ENCODE peak calls at places on chromosomes 16 and 17, in eight cellular contexts. I is neural progenitor cell, U is HCT116, F is PC-3, B is hepatocyte, G is MM.1S, A is SK-N-SH, S is GM23248. E is an unnamed sample. For H3K9me3, the result is how much of the 10 kb centered on the place peaks cover.

GRCh38 chr16:86984286-86984685 is 332.9 kb downstream of the C16orf95 start:
- DNase-seq in I (no peak), B (no peak), F (no peak), U (no peak), A (no peak), G (no peak), S (no peak), E (no peak)

GRCh38 chr17:14200354-14200753 is 36.3 kb downstream of the CDRT15 start:
- DNase-seq in I (no peak), B (no peak), U (no peak), A (no peak), G (no peak), S (no peak), F (no peak), E (no peak)

GRCh38 chr16:23837553-23838308 is 1.9 kb downstream of the PRKCB start:
- DNase-seq in U (no peak), A (no peak), I (peak), F (no peak), G (no peak), B (no peak), S (no peak), E (peak)

GRCh38 chr17:38572292-38572664 is 33.5 kb downstream of the SRCIN1 start:
- DNase-seq in U (no peak), F (no peak), S (no peak), I (peak), A (no peak), B (no peak), G (no peak), E (no peak)

GRCh38 chr16:11325404-11326083 is 19.7 kb upstream of the RMI2 start:
- DNase-seq in I (no peak), A (no peak), U (no peak), B (no peak), F (no peak), S (no peak), G (no peak), E (peak)

GRCh38 chr17:61393550-61393903 is 6.1 kb upstream of the TBX2 start:
- DNase-seq in S (peak), A (peak), U (no peak), B (no peak), F (peak), G (no peak), I (no peak), E (no peak)

GRCh38 chr16:56332464-56333079 is 92.8 kb downstream of the AMFR start:
- DNase-seq in U (peak), S (peak), F (peak), A (peak), G (peak), I (peak), B (peak), E (no peak)

GRCh38 chr16:72474511-72475123 is 302.7 kb upstream of the PMFBP1 start:
- DNase-seq in G (peak), B (no peak), F (peak), A (no peak), I (no peak), U (peak), S (peak), E (no peak)

GRCh38 chr17:58513913-58514794 is at the start of gene MTMR4:
- DNase-seq in U (peak), G (peak), S (peak), I (peak), F (peak), B (peak), A (peak), E (peak)

GRCh38 chr17:19015428-19015827 is 10.9 kb upstream of the FAM83G start:
- DNase-seq in U (no peak), I (no peak), S (no peak), A (no peak), G (no peak), B (no peak), F (no peak), E (no peak)

GRCh38 chr17:66676421-66676820 is 158.5 kb upstream of the CACNG5 start:
- DNase-seq in F (peak), I (no peak), U (peak), S (peak), B (peak), A (no peak), G (no peak), E (no peak)

GRCh38 chr17:42287305-42288077 is 807 bp upstream of the STAT5A start:
- DNase-seq in B (no peak), U (no peak), A (peak), F (no peak), S (peak), G (no peak), I (no peak), E (no peak)

GRCh38 chr17:2295575-2295974 is 8.0 kb downstream of the SMG6 start:
- DNase-seq in S (peak), G (no peak), U (no peak), A (no peak), I (no peak), F (no peak), B (no peak), E (no peak)

GRCh38 chr17:921161-921560 is 58.4 kb downstream of the NXN start:
- DNase-seq in S (no peak), F (peak), G (no peak), I (no peak), B (no peak), A (no peak), U (no peak), E (no peak)

GRCh38 chr17:927611-928461 is 51.7 kb downstream of the NXN start:
- DNase-seq in A (no peak), U (peak), G (no peak), I (peak), S (peak), F (peak), B (peak), E (no peak)

GRCh38 chr17:925846-926245 is 53.7 kb downstream of the NXN start:
- DNase-seq in A (no peak), I (no peak), G (no peak), B (no peak), S (no peak), U (no peak), F (no peak), E (no peak)

GRCh38 chr17:923633-924032 is 55.9 kb downstream of the NXN start:
- DNase-seq in U (no peak), S (no peak), G (no peak), F (no peak), I (no peak), A (no peak), B (no peak), E (no peak)

GRCh38 chr17:924711-925480 is 54.7 kb downstream of the NXN start:
- DNase-seq in I (no peak), B (no peak), G (no peak), S (no peak), U (no peak), A (no peak), F (peak), E (no peak)
- H3K9me3 ChIP-seq in I (under half), B (under half), G (under half), S (under half), U (under half), A (under half), F (under half), E (under half)

DNA sequence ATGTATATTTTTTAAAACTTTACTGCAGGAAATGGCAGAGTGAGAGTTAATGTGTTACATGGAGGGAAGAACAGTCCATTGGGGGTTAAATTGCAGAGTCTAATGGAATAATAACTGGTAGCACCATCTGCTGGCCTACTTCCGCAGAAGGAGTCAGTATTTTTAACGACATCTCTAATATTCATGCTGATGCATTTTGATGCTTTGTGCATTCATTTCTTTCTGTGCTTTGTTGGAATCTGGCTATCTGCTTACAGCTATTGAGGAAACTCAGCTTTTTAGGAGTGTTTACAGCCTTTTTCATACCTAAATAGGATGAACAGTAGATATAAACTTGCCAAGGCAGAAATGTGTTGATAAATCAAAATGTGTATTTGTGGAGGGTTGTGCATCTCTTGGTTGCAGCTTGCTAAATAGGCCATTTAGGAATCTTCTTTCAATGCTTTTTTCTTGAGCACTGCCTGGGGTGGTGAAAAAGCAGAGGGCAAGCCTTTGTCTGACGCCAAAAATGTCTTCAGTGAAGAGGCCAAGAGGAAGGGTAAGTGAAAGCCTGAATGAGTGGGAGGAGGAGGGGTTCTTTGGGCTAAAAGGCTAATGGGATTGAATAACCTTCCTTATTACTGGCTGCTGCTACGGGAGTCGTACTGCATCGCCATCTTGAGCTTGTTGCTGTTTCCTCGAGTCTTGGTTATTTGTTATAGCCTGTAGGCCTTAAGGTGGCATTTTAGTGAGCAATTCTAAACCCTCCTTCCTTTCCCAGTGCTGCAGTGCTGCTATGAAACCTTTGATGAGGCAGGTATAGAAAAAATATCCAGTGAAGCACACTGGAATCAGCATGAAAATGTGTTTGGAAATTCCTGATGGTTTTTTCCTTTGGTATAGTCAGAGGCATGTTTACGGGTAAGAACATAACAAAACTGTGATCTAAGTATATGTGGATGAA is 153.3 kb downstream of the CHD9 start:
- DNase-seq in A (peak), S (peak), B (peak), I (peak), F (peak), G (no peak), U (peak), E (peak)
- TF ChIP-seq EZH2phosphoT487 in A (no peak), S (no peak), B (no peak), I (no peak), F (no peak), G (no peak), U (no peak), E (no peak)

GRCh38 chr17:7650509-7651096 is at the start of gene ATP1B2:
- DNase-seq in B (peak), U (no peak), F (peak), G (peak), S (peak), A (peak), I (peak), E (peak)
- H3K9me3 ChIP-seq in B (under half), U (under half), F (under half), G (under half), S (under half), A (under half), I (under half), E (under half)

DNA sequence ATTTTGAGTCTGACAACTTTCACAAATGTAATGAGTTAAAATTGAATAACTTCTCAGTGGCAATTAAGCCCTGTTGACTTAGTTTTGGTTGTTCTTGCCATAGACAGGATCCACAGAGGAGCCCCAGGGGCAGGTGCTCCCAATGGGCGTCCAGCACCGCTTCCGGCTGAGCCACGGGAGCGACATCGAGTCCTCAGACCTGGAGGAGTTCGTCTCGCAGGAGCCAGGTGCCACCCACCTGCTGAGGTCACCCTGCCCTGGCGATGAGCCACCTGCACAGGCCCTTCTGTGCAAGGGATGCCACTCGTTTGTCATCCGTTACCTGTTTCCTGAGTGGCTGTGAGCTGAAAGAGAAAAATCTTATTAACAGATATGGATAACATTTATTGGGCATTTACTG is 10.7 kb downstream of the CCDC40 start:
- DNase-seq in G (no peak), U (no peak), F (no peak), S (no peak), B (no peak), A (no peak), I (no peak), E (no peak)
- TF ChIP-seq EZH2phosphoT487 in G (no peak), U (no peak), F (no peak), S (no peak), B (no peak), A (no peak), I (no peak), E (no peak)

GRCh38 chr16:48308535-48308934 is 61.2 kb upstream of the ABCC11 start:
- DNase-seq in G (no peak), U (no peak), S (no peak), B (no peak), I (no peak), F (no peak), A (no peak), E (no peak)

DNA sequence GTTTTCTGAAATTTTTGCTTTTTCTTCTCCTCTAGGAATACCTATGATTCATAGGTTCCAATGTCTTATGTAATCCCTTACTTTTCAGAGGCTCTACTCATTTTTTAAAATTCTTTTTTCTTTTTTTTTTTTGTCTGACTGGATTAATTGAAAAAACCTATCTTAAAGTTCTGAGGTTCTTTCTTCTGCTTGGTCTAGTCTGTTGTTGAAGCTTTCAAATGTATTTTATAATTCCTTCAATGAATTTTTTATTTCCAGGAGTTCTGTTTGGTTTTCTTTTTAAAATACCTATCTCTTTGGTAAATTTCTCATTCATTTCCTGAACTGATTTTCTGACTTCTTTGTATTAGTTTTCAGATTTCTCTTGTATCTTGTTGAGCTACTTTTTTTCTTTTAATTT is 63.9 kb upstream of the ABCC11 start:
- DNase-seq in F (no peak), G (no peak), A (no peak), B (no peak), S (peak), U (no peak), I (no peak), E (no peak)
- H3K9me3 ChIP-seq in F (under half), G (under half), A (under half), B (under half), S (under half), U (under half), I (under half), E (under half)

GRCh38 chr16:69329369-69330285 is 761 bp downstream of the PDF start:
- DNase-seq in S (peak), B (peak), A (peak), U (no peak), I (peak), G (peak), F (peak), E (peak)

GRCh38 chr16:69325784-69326171 is 4.6 kb downstream of the PDF start:
- DNase-seq in F (no peak), S (no peak), I (no peak), B (no peak), U (no peak), G (no peak), A (no peak), E (no peak)

GRCh38 chr16:69326172-69326873 is 4.1 kb downstream of the PDF start:
- DNase-seq in U (no peak), G (no peak), I (no peak), F (no peak), A (no peak), S (no peak), B (peak), E (no peak)

GRCh38 chr16:69328854-69329316 is 1.5 kb downstream of the PDF start:
- DNase-seq in S (peak), A (no peak), I (no peak), U (no peak), F (peak), B (no peak), G (no peak), E (peak)

DNA sequence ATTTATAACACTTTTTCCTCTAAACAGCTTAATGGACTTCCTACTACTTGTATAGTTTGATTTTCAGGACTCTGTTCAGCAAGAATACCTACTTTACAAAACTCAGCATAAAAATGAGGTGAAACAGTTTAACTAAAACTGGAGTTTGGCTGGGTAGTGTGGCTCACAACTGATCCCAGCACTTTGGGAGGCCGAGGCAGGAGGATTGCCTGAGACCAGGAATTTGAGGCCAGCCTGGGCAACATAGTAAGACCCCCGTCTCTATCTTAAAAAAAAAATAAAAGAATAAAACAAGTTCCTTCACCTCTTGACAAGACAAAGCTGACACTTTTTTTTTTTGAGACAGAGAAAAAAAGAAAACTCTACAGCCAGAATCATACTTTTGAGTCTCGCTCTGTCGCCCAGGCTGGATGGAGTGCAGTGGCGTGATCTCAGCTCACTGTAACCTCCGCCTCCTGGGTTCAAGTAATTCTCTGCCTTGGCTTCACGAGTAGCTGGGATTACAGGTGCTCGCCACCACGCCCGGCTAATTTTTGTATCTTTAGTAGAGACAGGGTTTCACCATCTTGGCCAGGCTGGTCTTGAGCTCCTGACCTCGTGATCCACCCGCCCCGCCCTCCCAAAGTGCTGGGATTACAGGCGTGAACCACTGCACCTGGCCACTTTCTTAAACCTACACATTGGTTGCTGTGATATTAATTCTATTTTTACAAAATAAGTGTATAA is 2.6 kb downstream of the PDF start:
- DNase-seq in U (no peak), G (no peak), A (no peak), F (no peak), S (no peak), B (no peak), I (no peak), E (no peak)
- TF ChIP-seq EZH2phosphoT487 in U (no peak), G (no peak), A (no peak), F (no peak), S (no peak), B (no peak), I (no peak), E (no peak)

E was measured in OCI-LY7.